ENCODE peak calls at places on chromosome 17, in four cellular contexts. One of them, this sample, is unnamed.
A peak's percentile ranks its signal among the peaks of the same experiment; 100 is the strongest.

GRCh38 chr17:34235389-34236028 is 19.6 kb upstream of the CCL2 start:
- DNase-seq in progenitor cell of endocrine pancreas: no peak
- DNase-seq in activated gamma-delta T cell treated with Interleukin-2 at 50 U/mL for 16 hours: no peak
- DNase-seq in AG20443: peak; percentile 31
- DNase-seq in this sample: no peak

GRCh38 chr17:71063559-71063958 is 894.2 kb downstream of the KCNJ2 start:
- DNase-seq in AG20443: no peak
- DNase-seq in activated gamma-delta T cell treated with Interleukin-2 at 50 U/mL for 16 hours: no peak
- DNase-seq in progenitor cell of endocrine pancreas: no peak
- DNase-seq in this sample: no peak

GRCh38 chr17:80126449-80126715 is 20.5 kb downstream of the EIF4A3 start:
- DNase-seq in AG20443: no peak
- DNase-seq in progenitor cell of endocrine pancreas: no peak
- DNase-seq in activated gamma-delta T cell treated with Interleukin-2 at 50 U/mL for 16 hours: no peak
- DNase-seq in this sample: no peak

GRCh38 chr17:6666077-6666521 is 14.5 kb downstream of the C17orf100 start:
- DNase-seq in activated gamma-delta T cell treated with Interleukin-2 at 50 U/mL for 16 hours: peak; percentile 29
- DNase-seq in progenitor cell of endocrine pancreas: peak; percentile 66
- DNase-seq in AG20443: peak; percentile 91
- DNase-seq in this sample: peak; percentile 52

GRCh38 chr17:77695386-77695785 is 263.1 kb upstream of the TNRC6C start:
- DNase-seq in activated gamma-delta T cell treated with Interleukin-2 at 50 U/mL for 16 hours: no peak
- DNase-seq in progenitor cell of endocrine pancreas: no peak
- DNase-seq in AG20443: no peak
- DNase-seq in this sample: no peak

GRCh38 chr17:68199837-68200688 is 47.8 kb upstream of the AMZ2 start:
- DNase-seq in AG20443: no peak
- DNase-seq in progenitor cell of endocrine pancreas: no peak
- DNase-seq in activated gamma-delta T cell treated with Interleukin-2 at 50 U/mL for 16 hours: no peak
- DNase-seq in this sample: no peak

GRCh38 chr17:48611681-48612455 is 1.1 kb upstream of the HOXB7 start:
- DNase-seq in AG20443: no peak
- DNase-seq in activated gamma-delta T cell treated with Interleukin-2 at 50 U/mL for 16 hours: no peak
- DNase-seq in progenitor cell of endocrine pancreas: no peak
- DNase-seq in this sample: peak; percentile 60

GRCh38 chr17:73973881-73974409 is 229.5 kb upstream of the RPL38 start:
- DNase-seq in AG20443: no peak
- DNase-seq in progenitor cell of endocrine pancreas: no peak
- DNase-seq in activated gamma-delta T cell treated with Interleukin-2 at 50 U/mL for 16 hours: no peak
- DNase-seq in this sample: no peak

GRCh38 chr17:62968445-62968923 is 2.4 kb downstream of the TANC2 start:
- DNase-seq in AG20443: peak; percentile 85
- DNase-seq in activated gamma-delta T cell treated with Interleukin-2 at 50 U/mL for 16 hours: peak; percentile 45
- DNase-seq in progenitor cell of endocrine pancreas: no peak
- DNase-seq in this sample: peak; percentile 89

GRCh38 chr17:50943575-50943933 is 77.4 kb upstream of the TOB1 start:
- DNase-seq in AG20443: no peak
- DNase-seq in progenitor cell of endocrine pancreas: no peak
- DNase-seq in activated gamma-delta T cell treated with Interleukin-2 at 50 U/mL for 16 hours: no peak
- DNase-seq in this sample: no peak

GRCh38 chr17:55571095-55571494 is 59.8 kb upstream of the SMIM36 start:
- DNase-seq in AG20443: no peak
- DNase-seq in progenitor cell of endocrine pancreas: no peak
- DNase-seq in activated gamma-delta T cell treated with Interleukin-2 at 50 U/mL for 16 hours: no peak
- DNase-seq in this sample: no peak

GRCh38 chr17:3808701-3809100 is 7.7 kb upstream of the ITGAE start:
- DNase-seq in AG20443: no peak
- DNase-seq in progenitor cell of endocrine pancreas: no peak
- DNase-seq in activated gamma-delta T cell treated with Interleukin-2 at 50 U/mL for 16 hours: no peak
- DNase-seq in this sample: no peak

GRCh38 chr17:2906907-2907306 is 110.7 kb downstream of the RAP1GAP2 start:
- DNase-seq in activated gamma-delta T cell treated with Interleukin-2 at 50 U/mL for 16 hours: no peak
- DNase-seq in progenitor cell of endocrine pancreas: no peak
- DNase-seq in AG20443: no peak
- DNase-seq in this sample: no peak

GRCh38 chr17:82367724-82368524 is 3.6 kb upstream of the UTS2R start:
- DNase-seq in progenitor cell of endocrine pancreas: no peak
- DNase-seq in AG20443: no peak
- DNase-seq in activated gamma-delta T cell treated with Interleukin-2 at 50 U/mL for 16 hours: no peak
- DNase-seq in this sample: no peak

GRCh38 chr17:43779145-43780125 is 658 bp upstream of the DUSP3 start:
- DNase-seq in progenitor cell of endocrine pancreas: no peak
- DNase-seq in activated gamma-delta T cell treated with Interleukin-2 at 50 U/mL for 16 hours: no peak
- DNase-seq in AG20443: peak; percentile 21
- DNase-seq in this sample: no peak

GRCh38 chr17:4327638-4328037 is 38.8 kb downstream of the UBE2G1 start:
- DNase-seq in activated gamma-delta T cell treated with Interleukin-2 at 50 U/mL for 16 hours: no peak
- DNase-seq in AG20443: peak; percentile 85
- DNase-seq in progenitor cell of endocrine pancreas: no peak
- DNase-seq in this sample: no peak

GRCh38 chr17:35314415-35315216 is 58.8 kb downstream of the SLFN11 start:
- DNase-seq in progenitor cell of endocrine pancreas: no peak
- DNase-seq in activated gamma-delta T cell treated with Interleukin-2 at 50 U/mL for 16 hours: no peak
- DNase-seq in AG20443: peak; percentile 18
- DNase-seq in this sample: no peak

GRCh38 chr17:61444075-61444474 is 8.1 kb upstream of the TBX4 start:
- DNase-seq in activated gamma-delta T cell treated with Interleukin-2 at 50 U/mL for 16 hours: no peak
- DNase-seq in AG20443: no peak
- DNase-seq in progenitor cell of endocrine pancreas: no peak
- DNase-seq in this sample: no peak

GRCh38 chr17:69820881-69821473 is 254.0 kb upstream of the KCNJ16 start:
- DNase-seq in progenitor cell of endocrine pancreas: no peak
- DNase-seq in AG20443: no peak
- DNase-seq in activated gamma-delta T cell treated with Interleukin-2 at 50 U/mL for 16 hours: no peak
- DNase-seq in this sample: no peak

GRCh38 chr17:57257911-57258885 is 1.9 kb downstream of the MSI2 start:
- DNase-seq in activated gamma-delta T cell treated with Interleukin-2 at 50 U/mL for 16 hours: no peak
- DNase-seq in progenitor cell of endocrine pancreas: no peak
- DNase-seq in AG20443: no peak
- DNase-seq in this sample: no peak

GRCh38 chr17:50844117-50844700 is 8.8 kb downstream of the WFIKKN2 start:
- DNase-seq in AG20443: no peak
- DNase-seq in progenitor cell of endocrine pancreas: no peak
- DNase-seq in activated gamma-delta T cell treated with Interleukin-2 at 50 U/mL for 16 hours: no peak
- DNase-seq in this sample: peak; percentile 97

GRCh38 chr17:72342582-72343527 is 222.0 kb downstream of the SOX9 start:
- DNase-seq in activated gamma-delta T cell treated with Interleukin-2 at 50 U/mL for 16 hours: no peak
- DNase-seq in progenitor cell of endocrine pancreas: no peak
- DNase-seq in AG20443: peak; percentile 29
- DNase-seq in this sample: no peak

GRCh38 chr17:39001703-39002637 is 34.8 kb upstream of the FBXO47 start:
- DNase-seq in activated gamma-delta T cell treated with Interleukin-2 at 50 U/mL for 16 hours: no peak
- DNase-seq in AG20443: peak; percentile 89
- DNase-seq in progenitor cell of endocrine pancreas: no peak
- DNase-seq in this sample: peak; percentile 60

GRCh38 chr17:19384723-19385391 is 2.1 kb downstream of the MFAP4 start:
- DNase-seq in activated gamma-delta T cell treated with Interleukin-2 at 50 U/mL for 16 hours: no peak
- DNase-seq in AG20443: peak; percentile 72
- DNase-seq in progenitor cell of endocrine pancreas: no peak
- DNase-seq in this sample: no peak

GRCh38 chr17:82013772-82014321 is 8.8 kb downstream of the CENPX start:
- DNase-seq in progenitor cell of endocrine pancreas: no peak
- DNase-seq in AG20443: no peak
- DNase-seq in activated gamma-delta T cell treated with Interleukin-2 at 50 U/mL for 16 hours: no peak
- DNase-seq in this sample: no peak